ENCODE peak calls at places on chromosomes 5 and 9, in six cellular contexts. B is activated CD4-positive, alpha-beta T cell treated with anti-CD3 and anti-CD28 coated beads for 48 hours; T is activated CD4-positive, alpha-beta memory T cell treated with anti-CD3 and anti-CD28 coated beads, Interleukin-2, amount 10 ng/mL, durations not matched to agents 7 days and 5 days; C is GM12892; S is LoVo; M is breast epithelium. H is an unnamed sample.
A peak's percentile ranks its signal among the peaks of the same experiment; 100 is the strongest.

GRCh38 chr9:120708526-120709224 is 5.6 kb downstream of the MEGF9 start:
- DNase-seq in B (no peak), T (no peak), M (no peak), C (no peak), S (no peak), H (no peak)

GRCh38 chr9:130139251-130139650 is 33.0 kb upstream of the NCS1 start:
- DNase-seq in B (no peak), T (no peak), S (no peak), C (no peak), M (no peak), H (no peak)

GRCh38 chr9:111730937-111731567 is 63.7 kb downstream of the SHOC1 start:
- DNase-seq in M (no peak), C (no peak), T (no peak), B (no peak), S (peak; percentile 36), H (no peak)

GRCh38 chr5:177457239-177458121 is 10.9 kb downstream of the PRR7 start:
- DNase-seq in B (peak; percentile 82), S (peak; percentile 85), C (peak; percentile 97), T (peak; percentile 69), M (peak; percentile 85), H (peak; percentile 96)

GRCh38 chr5:144335561-144335960 is 164.9 kb downstream of the KCTD16 start:
- DNase-seq in C (no peak), B (no peak), T (no peak), M (no peak), S (no peak), H (no peak)

GRCh38 chr9:112121633-112122032 is 53.5 kb downstream of the SUSD1 start:
- DNase-seq in C (no peak), T (no peak), B (peak; percentile 7), S (no peak), M (no peak), H (no peak)

GRCh38 chr9:110742741-110743371 is 74.3 kb downstream of the MUSK start:
- DNase-seq in S (no peak), C (no peak), T (no peak), M (no peak), B (no peak), H (peak; percentile 87)

GRCh38 chr5:157188270-157188669 is 7.6 kb downstream of the ITK start:
- DNase-seq in T (no peak), C (no peak), M (no peak), B (no peak), S (no peak), H (no peak)

GRCh38 chr5:57195060-57195459 is 21.2 kb downstream of the GPBP1 start:
- DNase-seq in S (no peak), C (no peak), B (no peak), M (no peak), T (no peak), H (no peak)

GRCh38 chr9:107491081-107492053 is 1.8 kb upstream of the KLF4 start:
- DNase-seq in C (no peak), M (peak; percentile 24), T (no peak), S (no peak), B (no peak), H (no peak)

GRCh38 chr5:80033513-80033912 is 1.6 kb upstream of the THBS4 start:
- DNase-seq in S (no peak), C (no peak), T (peak; percentile 49), M (no peak), B (peak; percentile 44), H (no peak)

GRCh38 chr9:133539434-133539833 is 4.9 kb downstream of the ADAMTSL2 start:
- DNase-seq in T (no peak), S (no peak), B (no peak), C (no peak), M (no peak), H (no peak)

GRCh38 chr5:76274566-76274965 is 128.5 kb upstream of the IQGAP2 start:
- DNase-seq in T (no peak), C (no peak), M (no peak), B (no peak), S (no peak), H (no peak)

GRCh38 chr5:6721442-6721841 is 8.2 kb downstream of the TENT4A start:
- DNase-seq in M (no peak), B (no peak), C (no peak), S (no peak), T (peak; percentile 8), H (no peak)

GRCh38 chr5:147481376-147481775 is 28.5 kb downstream of the DPYSL3 start:
- DNase-seq in T (no peak), C (no peak), M (no peak), B (no peak), S (no peak), H (peak; percentile 83)

GRCh38 chr5:177303925-177304391 is 359 bp downstream of the PRELID1 start:
- DNase-seq in S (no peak), B (no peak), T (no peak), C (no peak), M (no peak), H (no peak)

GRCh38 chr5:96322865-96323264 is 110.2 kb downstream of the PCSK1 start:
- DNase-seq in B (no peak), M (no peak), C (no peak), T (no peak), S (no peak), H (no peak)

GRCh38 chr9:93666279-93666784 is 89.9 kb downstream of the PHF2 start:
- DNase-seq in M (no peak), S (no peak), T (no peak), B (no peak), C (no peak), H (no peak)

GRCh38 chr5:132962429-132962928 is 955 bp downstream of the AFF4 start:
- DNase-seq in T (no peak), B (peak; percentile 21), M (no peak), S (peak; percentile 58), C (no peak), H (peak; percentile 52)

GRCh38 chr9:87885484-87886189 is 3.0 kb downstream of the SPATA31E1 start:
- DNase-seq in T (no peak), C (no peak), M (no peak), S (no peak), B (no peak), H (no peak)

GRCh38 chr5:2751592-2752021 is at the start of gene IRX2:
- DNase-seq in M (peak; percentile 96), C (no peak), T (no peak), S (no peak), B (no peak), H (peak; percentile 91)

GRCh38 chr5:134568761-134569725 is 43.6 kb downstream of the JADE2 start:
- DNase-seq in S (no peak), T (no peak), B (no peak), C (no peak), M (peak; percentile 33), H (no peak)

GRCh38 chr5:147464211-147464610 is 45.7 kb downstream of the DPYSL3 start:
- DNase-seq in C (no peak), T (no peak), S (no peak), M (no peak), B (no peak), H (no peak)

GRCh38 chr9:122348791-122349190 is 22.0 kb upstream of the PTGS1 start:
- DNase-seq in T (no peak), M (no peak), B (no peak), C (no peak), S (no peak), H (no peak)

GRCh38 chr9:101418518-101419111 is 17.0 kb downstream of the ALDOB start:
- DNase-seq in M (no peak), C (no peak), B (no peak), T (no peak), S (no peak), H (no peak)

GRCh38 chr5:77987988-77988387 is 211.8 kb upstream of the TBCA start:
- DNase-seq in M (no peak), B (no peak), T (no peak), S (no peak), C (no peak), H (no peak)

GRCh38 chr5:160774006-160774405 is 78.0 kb downstream of the ATP10B start:
- DNase-seq in M (no peak), C (no peak), S (no peak), T (no peak), B (no peak), H (no peak)

GRCh38 chr5:157998021-157998504 is 139.1 kb upstream of the CLINT1 start:
- DNase-seq in S (no peak), T (no peak), B (no peak), C (no peak), M (no peak), H (peak; percentile 22)

GRCh38 chr5:41656597-41656996 is 146.2 kb upstream of the PLCXD3 start:
- DNase-seq in C (no peak), T (no peak), M (no peak), S (no peak), B (no peak), H (no peak)

GRCh38 chr5:135038202-135038828 is 4.3 kb upstream of the PITX1 start:
- DNase-seq in T (no peak), S (no peak), B (no peak), C (no peak), M (no peak), H (no peak)

GRCh38 chr5:171419663-171420428 is 399 bp downstream of the FGF18 start:
- DNase-seq in T (peak; percentile 28), S (no peak), C (peak; percentile 48), M (no peak), B (peak; percentile 49), H (no peak)

GRCh38 chr5:152542741-152543140 is 137.7 kb upstream of the NMUR2 start:
- DNase-seq in B (no peak), M (no peak), T (no peak), S (no peak), C (no peak), H (no peak)